ENCODE peak calls at places on chromosomes 6 and 20, in six cellular contexts. One of them, this sample, is unnamed.

GRCh38 chr6:116475151-116475550 is 14.0 kb downstream of the CALHM6 start:
- DNase-seq in MM.1S: no peak
- DNase-seq in neural progenitor cell: no peak
- DNase-seq in GM23338: no peak
- DNase-seq in OCI-LY7: peak; percentile 10
- DNase-seq in HCT116: no peak
- DNase-seq in this sample: no peak

GRCh38 chr6:154298297-154298696 is 58.3 kb downstream of the IPCEF1 start:
- DNase-seq in MM.1S: peak; percentile 7
- DNase-seq in HCT116: no peak
- DNase-seq in OCI-LY7: no peak
- DNase-seq in GM23338: no peak
- DNase-seq in neural progenitor cell: no peak
- DNase-seq in this sample: peak; percentile 81

GRCh38 chr6:38034269-38034914 is 214.9 kb downstream of the ZFAND3 start:
- DNase-seq in HCT116: peak; percentile 23
- DNase-seq in MM.1S: peak; percentile 12
- DNase-seq in OCI-LY7: peak; percentile 18
- DNase-seq in GM23338: peak; percentile 40
- DNase-seq in neural progenitor cell: peak; percentile 17
- DNase-seq in this sample: peak; percentile 71

GRCh38 chr6:47655719-47656595 is 42.4 kb upstream of the ADGRF4 start:
- DNase-seq in OCI-LY7: no peak
- DNase-seq in HCT116: peak; percentile 62
- DNase-seq in MM.1S: no peak
- DNase-seq in GM23338: peak; percentile 59
- DNase-seq in neural progenitor cell: peak; percentile 50
- DNase-seq in this sample: peak; percentile 91

GRCh38 chr6:119142051-119142450 is 63.6 kb upstream of the FAM184A start:
- DNase-seq in neural progenitor cell: no peak
- DNase-seq in HCT116: no peak
- DNase-seq in GM23338: no peak
- DNase-seq in OCI-LY7: no peak
- DNase-seq in MM.1S: no peak
- DNase-seq in this sample: no peak

GRCh38 chr6:27592107-27592480 is 119.2 kb upstream of the ZNF184 start:
- DNase-seq in OCI-LY7: no peak
- DNase-seq in neural progenitor cell: peak; percentile 68
- DNase-seq in HCT116: no peak
- DNase-seq in MM.1S: no peak
- DNase-seq in GM23338: peak; percentile 47
- DNase-seq in this sample: no peak

GRCh38 chr6:43383021-43383667 is 13.7 kb upstream of the ZNF318 start:
- DNase-seq in HCT116: no peak
- DNase-seq in MM.1S: no peak
- DNase-seq in GM23338: no peak
- DNase-seq in OCI-LY7: no peak
- DNase-seq in neural progenitor cell: no peak
- DNase-seq in this sample: peak; percentile 41

GRCh38 chr6:149905911-149906371 is 8.0 kb upstream of the RAET1E start:
- DNase-seq in OCI-LY7: no peak
- DNase-seq in MM.1S: no peak
- DNase-seq in HCT116: no peak
- DNase-seq in GM23338: no peak
- DNase-seq in neural progenitor cell: no peak
- DNase-seq in this sample: no peak

GRCh38 chr6:31497595-31498476 is at the start of gene MICB:
- DNase-seq in OCI-LY7: peak; percentile 86
- DNase-seq in GM23338: peak; percentile 99
- DNase-seq in HCT116: peak; percentile 85
- DNase-seq in neural progenitor cell: peak; percentile 94
- DNase-seq in MM.1S: peak; percentile 71
- DNase-seq in this sample: peak; percentile 92

GRCh38 chr20:36469973-36470372 is 71.3 kb upstream of the MYL9 start:
- DNase-seq in MM.1S: no peak
- DNase-seq in GM23338: no peak
- DNase-seq in HCT116: no peak
- DNase-seq in neural progenitor cell: no peak
- DNase-seq in OCI-LY7: no peak
- DNase-seq in this sample: no peak

GRCh38 chr6:115004982-115005381 is 662.2 kb upstream of the HS3ST5 start:
- DNase-seq in HCT116: no peak
- DNase-seq in neural progenitor cell: peak; percentile 2
- DNase-seq in MM.1S: no peak
- DNase-seq in OCI-LY7: no peak
- DNase-seq in GM23338: peak; percentile 22
- DNase-seq in this sample: no peak

GRCh38 chr20:58042626-58043025 is 185.8 kb downstream of the ANKRD60 start:
- DNase-seq in GM23338: no peak
- DNase-seq in HCT116: no peak
- DNase-seq in MM.1S: no peak
- DNase-seq in neural progenitor cell: no peak
- DNase-seq in OCI-LY7: no peak
- DNase-seq in this sample: no peak

GRCh38 chr6:13908955-13909381 is 15.8 kb upstream of the RNF182 start:
- DNase-seq in neural progenitor cell: peak; percentile 82
- DNase-seq in OCI-LY7: no peak
- DNase-seq in GM23338: peak; percentile 85
- DNase-seq in MM.1S: peak; percentile 72
- DNase-seq in HCT116: peak; percentile 71
- DNase-seq in this sample: peak; percentile 82

GRCh38 chr20:54140927-54141566 is 32.7 kb downstream of the CYP24A1 start:
- DNase-seq in MM.1S: no peak
- DNase-seq in GM23338: no peak
- DNase-seq in OCI-LY7: no peak
- DNase-seq in neural progenitor cell: no peak
- DNase-seq in HCT116: no peak
- DNase-seq in this sample: peak; percentile 97

GRCh38 chr20:43949741-43950618 is 35.3 kb downstream of the TOX2 start:
- DNase-seq in MM.1S: peak; percentile 98
- DNase-seq in neural progenitor cell: no peak
- DNase-seq in HCT116: no peak
- DNase-seq in GM23338: no peak
- DNase-seq in OCI-LY7: peak; percentile 64
- DNase-seq in this sample: no peak

GRCh38 chr20:25750765-25751696 is 54.4 kb upstream of the ZNF337 start:
- DNase-seq in OCI-LY7: peak; percentile 33
- DNase-seq in HCT116: no peak
- DNase-seq in neural progenitor cell: peak; percentile 19
- DNase-seq in GM23338: peak; percentile 64
- DNase-seq in MM.1S: peak; percentile 53
- DNase-seq in this sample: peak; percentile 61

GRCh38 chr6:116812051-116812650 is 16.7 kb downstream of the GPRC6A start:
- DNase-seq in neural progenitor cell: no peak
- DNase-seq in MM.1S: no peak
- DNase-seq in HCT116: no peak
- DNase-seq in OCI-LY7: no peak
- DNase-seq in GM23338: no peak
- DNase-seq in this sample: no peak

GRCh38 chr6:9225441-9225871 is 790.1 kb upstream of the SLC35B3 start:
- DNase-seq in neural progenitor cell: no peak
- DNase-seq in HCT116: no peak
- DNase-seq in OCI-LY7: no peak
- DNase-seq in GM23338: no peak
- DNase-seq in MM.1S: no peak
- DNase-seq in this sample: peak; percentile 24

GRCh38 chr6:116400376-116400775 is 29.6 kb downstream of the DSE start:
- DNase-seq in MM.1S: no peak
- DNase-seq in OCI-LY7: no peak
- DNase-seq in neural progenitor cell: no peak
- DNase-seq in HCT116: no peak
- DNase-seq in GM23338: no peak
- DNase-seq in this sample: no peak

GRCh38 chr6:104896914-104897313 is 37.2 kb upstream of the HACE1 start:
- DNase-seq in HCT116: no peak
- DNase-seq in neural progenitor cell: no peak
- DNase-seq in MM.1S: no peak
- DNase-seq in GM23338: peak; percentile 9
- DNase-seq in OCI-LY7: no peak
- DNase-seq in this sample: peak; percentile 19

GRCh38 chr6:26571592-26572296 is 25.0 kb upstream of the ABT1 start:
- DNase-seq in neural progenitor cell: peak; percentile 77
- DNase-seq in OCI-LY7: no peak
- DNase-seq in GM23338: peak; percentile 89
- DNase-seq in MM.1S: no peak
- DNase-seq in HCT116: peak; percentile 87
- DNase-seq in this sample: peak; percentile 97

GRCh38 chr6:38588631-38589366 is 50.9 kb downstream of the BTBD9 start:
- DNase-seq in OCI-LY7: no peak
- DNase-seq in neural progenitor cell: no peak
- DNase-seq in HCT116: no peak
- DNase-seq in GM23338: no peak
- DNase-seq in MM.1S: no peak
- DNase-seq in this sample: peak; percentile 74

GRCh38 chr20:53547664-53548239 is 45.9 kb downstream of the ZNF217 start:
- DNase-seq in GM23338: peak; percentile 90
- DNase-seq in neural progenitor cell: peak; percentile 77
- DNase-seq in OCI-LY7: peak; percentile 63
- DNase-seq in MM.1S: peak; percentile 70
- DNase-seq in HCT116: peak; percentile 42
- DNase-seq in this sample: peak; percentile 95

GRCh38 chr6:168016756-168017525 is 19.5 kb downstream of the KIF25 start:
- DNase-seq in HCT116: no peak
- DNase-seq in OCI-LY7: no peak
- DNase-seq in GM23338: no peak
- DNase-seq in neural progenitor cell: no peak
- DNase-seq in MM.1S: no peak
- DNase-seq in this sample: no peak

GRCh38 chr20:54054516-54054915 is 15.9 kb downstream of the BCAS1 start:
- DNase-seq in MM.1S: peak; percentile 62
- DNase-seq in OCI-LY7: no peak
- DNase-seq in neural progenitor cell: no peak
- DNase-seq in GM23338: no peak
- DNase-seq in HCT116: no peak
- DNase-seq in this sample: no peak

DNA sequence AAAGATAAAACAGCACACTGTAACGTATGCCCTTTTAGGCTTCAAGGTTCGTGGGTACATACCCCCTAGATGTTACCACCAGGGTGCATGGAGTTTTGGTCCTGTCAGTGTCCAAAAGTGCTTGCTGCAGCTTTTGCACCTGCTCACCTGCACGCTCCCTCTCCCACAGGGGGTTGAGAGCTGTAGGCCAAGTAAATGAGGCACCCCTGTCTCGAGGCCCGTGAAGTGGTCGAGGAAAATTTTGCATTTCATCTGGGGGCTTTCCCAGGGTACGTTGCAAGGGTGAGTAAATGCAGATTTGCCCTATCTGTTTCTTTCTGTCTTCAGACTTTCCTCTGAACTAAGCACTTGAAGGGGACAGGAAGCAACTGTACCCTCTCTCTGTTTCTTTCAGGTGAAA is 136.0 kb downstream of the THBS2 start:
- DNase-seq in OCI-LY7: no peak
- DNase-seq in GM23338: no peak
- DNase-seq in MM.1S: no peak
- DNase-seq in HCT116: no peak
- DNase-seq in neural progenitor cell: no peak
- DNase-seq in this sample: no peak
- H3K4me3 ChIP-seq in OCI-LY7: no peak overlapping the region
- H3K4me3 ChIP-seq in GM23338: no peak overlapping the region
- H3K4me3 ChIP-seq in MM.1S: no peak overlapping the region
- H3K4me3 ChIP-seq in HCT116: no peak overlapping the region
- H3K4me3 ChIP-seq in neural progenitor cell: no peak overlapping the region
- H3K4me3 ChIP-seq in this sample: no peak overlapping the region

GRCh38 chr6:25046942-25047341 is 111.2 kb upstream of the RIPOR2 start:
- DNase-seq in MM.1S: no peak
- DNase-seq in neural progenitor cell: no peak
- DNase-seq in GM23338: no peak
- DNase-seq in HCT116: no peak
- DNase-seq in OCI-LY7: no peak
- DNase-seq in this sample: no peak
- H3K79me2 ChIP-seq in MM.1S: no peaks in the 10 kb centered on the region
- H3K79me2 ChIP-seq in neural progenitor cell: no peaks in the 10 kb centered on the region
- H3K79me2 ChIP-seq in GM23338: no peaks in the 10 kb centered on the region
- H3K79me2 ChIP-seq in HCT116: no peaks in the 10 kb centered on the region
- H3K79me2 ChIP-seq in OCI-LY7: no peaks in the 10 kb centered on the region
- H3K79me2 ChIP-seq in this sample: no peaks in the 10 kb centered on the region

GRCh38 chr6:446418-447366 is 55.1 kb downstream of the IRF4 start:
- DNase-seq in MM.1S: no peak
- DNase-seq in GM23338: no peak
- DNase-seq in neural progenitor cell: no peak
- DNase-seq in HCT116: no peak
- DNase-seq in OCI-LY7: no peak
- DNase-seq in this sample: peak; percentile 25
- TF ChIP-seq EZH2phosphoT487 in MM.1S: no peak
- TF ChIP-seq EZH2phosphoT487 in GM23338: no peak
- TF ChIP-seq EZH2phosphoT487 in neural progenitor cell: no peak
- TF ChIP-seq EZH2phosphoT487 in HCT116: no peak
- TF ChIP-seq EZH2phosphoT487 in OCI-LY7: no peak
- TF ChIP-seq EZH2phosphoT487 in this sample: no peak

GRCh38 chr20:9506964-9507369 is 7.4 kb upstream of the LAMP5 start:
- DNase-seq in OCI-LY7: no peak
- DNase-seq in MM.1S: no peak
- DNase-seq in HCT116: no peak
- DNase-seq in neural progenitor cell: peak; percentile 46
- DNase-seq in GM23338: peak; percentile 63
- DNase-seq in this sample: no peak

GRCh38 chr20:9506337-9506821 is 8.0 kb upstream of the LAMP5 start:
- DNase-seq in OCI-LY7: no peak
- DNase-seq in HCT116: no peak
- DNase-seq in GM23338: peak; percentile 36
- DNase-seq in MM.1S: no peak
- DNase-seq in neural progenitor cell: no peak
- DNase-seq in this sample: no peak

GRCh38 chr20:9508696-9509178 is 5.7 kb upstream of the LAMP5 start:
- DNase-seq in HCT116: no peak
- DNase-seq in neural progenitor cell: peak; percentile 37
- DNase-seq in MM.1S: no peak
- DNase-seq in OCI-LY7: no peak
- DNase-seq in GM23338: peak; percentile 66
- DNase-seq in this sample: no peak

GRCh38 chr20:9508240-9508661 is 6.1 kb upstream of the LAMP5 start:
- DNase-seq in GM23338: peak; percentile 56
- DNase-seq in neural progenitor cell: no peak
- DNase-seq in MM.1S: no peak
- DNase-seq in OCI-LY7: no peak
- DNase-seq in HCT116: no peak
- DNase-seq in this sample: no peak

DNA sequence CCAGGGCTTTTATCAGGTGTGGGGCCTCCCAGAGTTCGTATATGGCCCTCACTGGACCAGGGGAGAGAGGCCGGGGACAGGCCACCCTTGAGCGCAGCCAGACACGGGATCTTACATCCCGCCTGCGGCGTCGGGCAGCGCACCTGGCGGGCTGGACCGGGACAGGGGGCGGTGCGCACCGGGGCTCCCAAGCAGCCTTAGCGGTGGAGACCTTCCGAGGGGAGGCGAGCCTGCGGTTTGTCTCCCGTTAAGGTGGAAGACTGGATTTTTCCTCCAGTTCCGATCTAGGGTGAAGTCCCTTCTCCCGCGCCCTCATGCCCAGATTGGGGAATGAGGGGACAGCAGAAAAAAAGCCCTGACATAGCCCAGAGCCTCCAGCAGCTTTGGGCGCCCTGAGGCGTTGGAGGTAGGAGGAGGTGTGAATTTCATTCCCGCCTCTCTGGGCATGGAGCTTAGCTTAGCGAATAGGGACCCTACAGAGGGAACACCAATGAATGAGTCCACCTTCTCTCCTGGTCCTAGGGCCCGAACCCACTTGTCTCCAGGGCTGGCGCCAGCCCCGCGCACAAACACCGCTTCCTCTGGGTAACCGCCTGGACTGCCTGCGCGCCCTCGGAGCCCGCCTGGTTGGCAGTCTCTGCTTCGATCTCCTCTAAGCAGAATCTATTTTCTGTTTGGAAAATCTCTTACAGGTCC is 6.7 kb upstream of the LAMP5 start:
- DNase-seq in OCI-LY7: no peak
- DNase-seq in HCT116: no peak
- DNase-seq in MM.1S: no peak
- DNase-seq in GM23338: peak; percentile 65
- DNase-seq in neural progenitor cell: no peak
- DNase-seq in this sample: no peak
- H3K4me3 ChIP-seq in OCI-LY7: no peak overlapping the region
- H3K4me3 ChIP-seq in HCT116: no peak overlapping the region
- H3K4me3 ChIP-seq in MM.1S: no peak overlapping the region
- H3K4me3 ChIP-seq in GM23338: peak overlapping the region; percentile 52
- H3K4me3 ChIP-seq in neural progenitor cell: peak overlapping the region; percentile 22
- H3K4me3 ChIP-seq in this sample: no peak overlapping the region